ENCODE peak calls at places on chromosomes 16 and 17, in nine cellular contexts. G, J, H, F, B, Y, X, C and M are unnamed samples.

GRCh38 chr16:52976539-52977167 is 76.0 kb downstream of the CHD9NB start:
- DNase-seq in G (no peak), J (peak), H (peak), F (peak), B (peak), Y (peak), X (peak), C (no peak), M (no peak)

GRCh38 chr17:77286641-77287431 is 146.1 kb downstream of the SEC14L1 start:
- DNase-seq in G (peak), J (no peak), H (peak), F (peak), B (peak), Y (peak), X (no peak), C (peak), M (no peak)

GRCh38 chr17:50564916-50565315 is 4.4 kb downstream of the CACNA1G start:
- DNase-seq in G (peak), J (peak), H (peak), F (peak), B (peak), Y (peak), X (peak), C (peak), M (no peak)

GRCh38 chr17:69358688-69359596 is 32.0 kb upstream of the ABCA5 start:
- DNase-seq in G (no peak), J (no peak), H (no peak), F (peak), B (no peak), Y (no peak), X (no peak), C (no peak), M (no peak)

GRCh38 chr17:4944163-4944553 is 4.1 kb downstream of the RNF167 start:
- DNase-seq in G (peak), J (no peak), H (no peak), F (no peak), B (no peak), Y (no peak), X (no peak), C (no peak), M (no peak)

GRCh38 chr16:76193851-76194620 is 83.2 kb upstream of the CNTNAP4 start:
- DNase-seq in G (no peak), J (no peak), H (no peak), F (peak), B (no peak), Y (peak), X (no peak), C (no peak), M (no peak)

GRCh38 chr16:54937673-54938350 is 7.1 kb downstream of the IRX5 start:
- DNase-seq in G (no peak), J (no peak), H (no peak), F (peak), B (no peak), Y (no peak), X (no peak), C (no peak), M (no peak)

GRCh38 chr17:41492351-41492750 is 2.6 kb upstream of the KRT36 start:
- DNase-seq in G (no peak), J (peak), H (peak), F (no peak), B (peak), Y (peak), X (no peak), C (no peak), M (no peak)

GRCh38 chr16:83561876-83562275 is 245.9 kb upstream of the HSBP1 start:
- DNase-seq in G (no peak), J (no peak), H (peak), F (peak), B (peak), Y (peak), X (no peak), C (no peak), M (no peak)

GRCh38 chr16:84562174-84562815 is 55.6 kb downstream of the COTL1 start:
- DNase-seq in G (peak), J (no peak), H (no peak), F (no peak), B (no peak), Y (no peak), X (no peak), C (no peak), M (no peak)
- TF ChIP-seq CTCF in G (no peak), J (no peak), H (no peak), F (no peak), B (no peak), Y (no peak), X (no peak), C (no peak), M (no peak)

GRCh38 chr17:67663445-67663844 is 54.3 kb upstream of the NOL11 start:
- DNase-seq in G (no peak), J (no peak), H (no peak), F (no peak), B (no peak), Y (no peak), X (no peak), C (no peak), M (no peak)
- TF ChIP-seq CTCF in G (no peak), J (no peak), H (no peak), F (no peak), B (no peak), Y (peak), X (no peak), C (no peak), M (no peak)

DNA sequence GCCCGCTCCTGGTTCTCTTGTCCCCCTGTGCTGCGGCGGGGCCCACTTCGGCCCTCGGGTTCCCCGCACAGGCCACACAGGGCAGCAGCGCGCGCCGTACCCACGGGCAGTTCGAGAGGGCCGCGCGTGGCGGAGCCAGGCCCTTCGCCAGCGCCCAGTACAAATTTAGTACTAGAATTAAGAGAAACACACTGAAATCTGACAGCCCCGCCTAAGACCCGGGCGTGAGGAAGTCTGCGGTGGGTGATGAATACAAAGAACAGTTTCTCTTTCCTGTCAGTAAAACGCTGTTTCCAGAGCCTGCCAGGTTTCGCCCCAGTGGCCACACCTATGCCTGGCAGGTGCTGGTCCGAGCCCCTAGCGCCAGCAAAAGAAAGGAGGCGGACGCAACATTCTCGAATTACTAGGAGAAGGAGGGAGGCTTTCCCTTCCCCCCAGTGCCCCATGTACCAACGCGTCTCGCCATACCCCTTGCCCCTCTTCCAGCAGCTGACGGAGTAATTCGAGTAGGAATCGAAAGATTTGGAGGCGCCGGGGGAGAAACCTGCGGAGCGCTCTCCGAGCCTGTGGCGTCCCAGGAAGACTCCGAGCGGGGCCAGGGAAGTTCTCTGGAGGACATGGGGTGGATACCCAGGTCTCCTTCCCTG is 591 bp upstream of the SLFN5 start:
- DNase-seq in G (peak), J (peak), H (peak), F (peak), B (peak), Y (no peak), X (no peak), C (peak), M (peak)
- TF ChIP-seq CTCF in G (peak), J (peak), H (peak), F (peak), B (no peak), Y (no peak), X (peak), C (peak), M (peak)

GRCh38 chr16:17416461-17417221 is 54.1 kb downstream of the XYLT1 start:
- DNase-seq in G (peak), J (peak), H (peak), F (no peak), B (peak), Y (peak), X (no peak), C (peak), M (no peak)
- TF ChIP-seq CTCF in G (peak), J (no peak), H (no peak), F (no peak), B (peak), Y (peak), X (peak), C (peak), M (peak)

DNA sequence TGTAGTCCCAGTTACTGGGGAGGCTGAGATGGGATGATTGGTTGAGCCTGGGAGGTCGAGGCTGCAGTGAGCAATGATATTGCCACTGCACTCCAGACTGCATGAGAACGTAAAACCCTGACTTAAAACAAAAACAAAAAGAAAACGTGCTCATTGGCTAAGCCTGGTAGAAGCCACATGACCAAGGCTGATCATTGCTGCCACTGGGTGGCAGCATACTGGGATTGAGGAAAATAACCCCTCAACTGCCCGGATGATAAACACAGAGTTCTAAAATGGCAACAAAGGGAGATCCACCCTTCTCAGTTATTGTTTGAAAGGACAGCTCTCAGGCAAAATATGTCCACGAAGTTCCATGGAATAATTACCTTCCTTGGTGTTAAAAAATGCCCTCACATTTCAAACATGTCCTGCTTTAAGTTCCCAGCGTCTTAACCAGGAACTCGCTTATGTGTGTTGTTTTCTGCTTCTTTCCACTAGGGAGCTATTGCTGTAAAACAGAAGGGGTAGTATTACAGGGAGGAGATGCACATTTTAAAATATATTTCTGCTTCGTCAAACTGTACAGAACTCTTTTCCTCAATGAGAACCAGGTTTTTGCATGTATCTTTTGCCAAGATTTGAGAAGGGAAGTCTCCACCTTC is 675.3 kb downstream of the MAF start:
- DNase-seq in G (peak), J (no peak), H (no peak), F (peak), B (no peak), Y (no peak), X (no peak), C (peak), M (no peak)
- TF ChIP-seq CTCF in G (peak), J (no peak), H (no peak), F (peak), B (peak), Y (peak), X (peak), C (peak), M (peak)

DNA sequence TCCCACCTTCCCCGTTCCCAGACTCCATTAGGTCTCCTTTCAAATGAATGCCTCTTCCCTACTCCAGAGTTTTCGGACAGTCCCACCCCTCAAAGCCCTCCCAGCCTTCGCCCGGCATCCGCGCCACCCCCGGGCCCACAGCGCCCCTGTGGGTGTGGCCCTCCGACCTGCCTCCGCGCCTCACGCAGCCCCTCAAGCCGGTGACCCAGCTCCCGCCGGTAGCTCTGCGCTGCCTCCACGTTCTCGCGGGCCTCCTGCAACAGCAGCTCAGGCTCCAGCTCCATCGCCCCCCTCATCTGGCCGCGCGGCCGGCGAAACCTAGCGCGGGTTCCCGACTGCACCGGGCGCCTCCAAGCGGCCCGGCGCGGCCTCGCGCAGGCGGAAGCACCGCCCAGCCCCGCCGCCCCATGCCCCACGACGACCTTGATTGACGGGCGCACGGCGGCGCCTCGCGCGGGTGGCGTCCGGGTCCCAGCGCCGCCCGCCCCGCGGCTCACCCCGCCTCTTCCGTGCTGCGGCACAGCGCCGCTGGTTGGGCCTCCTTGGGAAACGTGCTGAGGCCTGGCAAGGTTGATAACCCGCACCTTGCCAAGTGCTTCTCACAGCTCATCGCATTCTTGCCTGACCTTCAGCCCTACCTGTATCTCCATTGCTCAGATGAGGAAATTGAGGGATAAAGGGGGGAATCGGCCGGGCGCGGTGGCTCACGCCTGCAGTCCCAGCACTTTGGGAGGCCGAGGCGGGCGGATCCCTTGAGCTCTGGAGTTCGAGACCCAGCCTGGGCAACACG is at the start of gene CRLF3:
- DNase-seq in G (peak), J (peak), H (peak), F (peak), B (peak), Y (peak), X (peak), C (peak), M (peak)
- TF ChIP-seq CTCF in G (peak), J (peak), H (peak), F (peak), B (peak), Y (no peak), X (peak), C (peak), M (peak)

GRCh38 chr16:67409631-67410030 is 6.6 kb downstream of the ZDHHC1 start:
- DNase-seq in G (no peak), J (no peak), H (no peak), F (no peak), B (no peak), Y (no peak), X (no peak), C (no peak), M (no peak)

GRCh38 chr16:67407176-67407787 is 9.0 kb downstream of the ZDHHC1 start:
- DNase-seq in G (no peak), J (peak), H (no peak), F (peak), B (peak), Y (no peak), X (no peak), C (no peak), M (no peak)

GRCh38 chr16:67406628-67407027 is 9.6 kb downstream of the ZDHHC1 start:
- DNase-seq in G (no peak), J (peak), H (peak), F (peak), B (peak), Y (peak), X (peak), C (no peak), M (no peak)

GRCh38 chr16:67406111-67406593 is 10.1 kb downstream of the ZDHHC1 start:
- DNase-seq in G (no peak), J (no peak), H (peak), F (no peak), B (peak), Y (no peak), X (no peak), C (no peak), M (no peak)

DNA sequence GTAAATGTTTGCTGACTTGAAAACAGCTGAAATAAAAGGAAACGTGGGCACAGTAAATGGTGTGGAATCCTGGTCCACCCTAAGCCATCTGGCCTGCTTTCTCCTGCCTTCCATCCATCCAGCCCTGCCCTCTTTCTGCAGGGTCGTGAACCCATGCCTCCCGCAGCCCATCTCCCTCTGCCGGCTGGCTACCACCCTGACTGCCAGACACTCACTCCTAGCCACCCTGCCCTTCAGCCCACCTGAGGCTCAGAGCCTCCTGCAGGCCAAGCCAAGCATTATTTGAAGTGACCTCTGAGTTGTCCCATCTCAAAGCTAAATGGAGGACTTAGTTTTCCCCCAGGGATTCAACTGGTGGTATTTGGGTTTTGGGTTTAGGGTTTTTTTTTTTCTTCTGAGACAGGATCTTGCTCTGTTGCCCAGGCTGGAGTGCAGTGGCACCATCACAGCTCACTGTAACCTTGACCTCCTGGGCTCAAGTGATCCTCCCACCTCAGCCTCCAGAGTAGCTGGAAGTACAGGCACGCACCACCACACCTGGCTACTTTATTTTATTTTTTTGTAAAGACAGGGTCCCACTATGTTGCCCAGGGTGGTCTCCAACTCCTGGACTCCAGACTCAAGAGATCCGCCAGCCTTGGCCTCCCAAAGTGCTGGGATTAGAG is 8.4 kb downstream of the ZDHHC1 start:
- DNase-seq in G (no peak), J (no peak), H (no peak), F (no peak), B (no peak), Y (no peak), X (no peak), C (no peak), M (no peak)
- TF ChIP-seq CTCF in G (no peak), J (peak), H (no peak), F (no peak), B (peak), Y (no peak), X (peak), C (no peak), M (no peak)